ENCODE peak calls at places on chromosomes 4 and X, in five cellular contexts. G is hypothalamus; I is astrocyte of the hippocampus; Q is adrenal gland; K is stimulated activated naive B cell treated with anti-CD40 and anti-IgM and Interleukin-4, amounts not matched to agents 10 μg/mL and 1 μg/mL and 100 μg/mL, for 72 hours. A is an unnamed sample.

GRCh38 chr4:110878413-110878812 is 255.5 kb upstream of the PITX2 start:
- DNase-seq in G (no peak), I (no peak), Q (no peak), K (no peak), A (no peak)

GRCh38 chr4:89836897-89837384 is at the start of gene SNCA:
- DNase-seq in G (peak; percentile 4), I (peak; percentile 88), Q (peak; percentile 51), K (peak; percentile 7), A (no peak)

GRCh38 chrX:119272882-119273806 is 37.1 kb downstream of the PGRMC1 start:
- DNase-seq in G (no peak), I (peak; percentile 49), Q (peak; percentile 24), K (peak; percentile 32), A (peak; percentile 3)

GRCh38 chr4:21130606-21131005 is 430.3 kb downstream of the PACRGL start:
- DNase-seq in G (no peak), I (no peak), Q (no peak), K (no peak), A (no peak)

GRCh38 chr4:54015421-54016065 is 48.9 kb downstream of the CHIC2 start:
- DNase-seq in G (no peak), I (no peak), Q (no peak), K (no peak), A (no peak)

GRCh38 chrX:38806054-38806389 is 4.8 kb downstream of the MID1IP1 start:
- DNase-seq in G (no peak), I (no peak), Q (no peak), K (no peak), A (no peak)

GRCh38 chrX:104659037-104659744 is 93.2 kb downstream of the IL1RAPL2 start:
- DNase-seq in G (no peak), I (peak; percentile 37), Q (no peak), K (no peak), A (peak; percentile 53)

GRCh38 chrX:9899640-9900075 is 67.5 kb upstream of the CLDN34 start:
- DNase-seq in G (peak; percentile 0), I (peak; percentile 67), Q (no peak), K (no peak), A (no peak)

GRCh38 chrX:68945603-68946228 is 116.9 kb downstream of the EFNB1 start:
- DNase-seq in G (no peak), I (no peak), Q (no peak), K (no peak), A (no peak)

GRCh38 chr4:184097240-184097619 is 120.4 kb downstream of the ENPP6 start:
- DNase-seq in G (no peak), I (no peak), Q (peak; percentile 36), K (peak; percentile 24), A (no peak)

GRCh38 chr4:907103-907400 is 25.1 kb downstream of the GAK start:
- DNase-seq in G (no peak), I (no peak), Q (no peak), K (no peak), A (no peak)

GRCh38 chrX:149804102-149804501 is 22.4 kb downstream of the MAGEA9 start:
- DNase-seq in G (no peak), I (no peak), Q (no peak), K (no peak), A (no peak)

GRCh38 chr4:82984459-82984858 is 26.2 kb downstream of the LIN54 start:
- DNase-seq in G (no peak), I (peak; percentile 67), Q (no peak), K (no peak), A (peak; percentile 47)

GRCh38 chr4:6929735-6930464 is 20.3 kb downstream of the TBC1D14 start:
- DNase-seq in G (no peak), I (no peak), Q (peak; percentile 45), K (no peak), A (no peak)

GRCh38 chr4:88110826-88111225 is 47.6 kb downstream of the ABCG2 start:
- DNase-seq in G (no peak), I (peak; percentile 49), Q (no peak), K (no peak), A (no peak)

GRCh38 chr4:1050486-1051213 is 39.2 kb downstream of the FGFRL1 start:
- DNase-seq in G (no peak), I (peak; percentile 56), Q (no peak), K (no peak), A (no peak)

GRCh38 chr4:99949999-99950912 is at the start of gene H2AZ1:
- DNase-seq in G (peak; percentile 95), I (peak; percentile 99), Q (peak; percentile 100), K (peak; percentile 93), A (peak; percentile 98)

GRCh38 chr4:148787831-148788477 is 345.7 kb upstream of the NR3C2 start:
- DNase-seq in G (no peak), I (peak; percentile 67), Q (no peak), K (no peak), A (peak; percentile 61)

GRCh38 chrX:51891821-51892551 is 1.4 kb upstream of the MAGED1 start:
- DNase-seq in G (no peak), I (peak; percentile 77), Q (peak; percentile 59), K (no peak), A (peak; percentile 68)

GRCh38 chr4:148852092-148852699 is 410.0 kb upstream of the NR3C2 start:
- DNase-seq in G (no peak), I (no peak), Q (no peak), K (no peak), A (no peak)

GRCh38 chr4:6362896-6363295 is 93.2 kb downstream of the WFS1 start:
- DNase-seq in G (no peak), I (peak; percentile 65), Q (no peak), K (no peak), A (no peak)

GRCh38 chrX:154365997-154366665 is 8.3 kb downstream of the FLNA start:
- DNase-seq in G (no peak), I (no peak), Q (no peak), K (no peak), A (no peak)

GRCh38 chr4:21205821-21206531 is 505.7 kb downstream of the PACRGL start:
- DNase-seq in G (no peak), I (no peak), Q (no peak), K (no peak), A (no peak)

GRCh38 chr4:158193171-158193749 is 17.0 kb upstream of the TMEM144 start:
- DNase-seq in G (no peak), I (peak; percentile 57), Q (no peak), K (no peak), A (peak; percentile 4)

GRCh38 chrX:83469551-83469950 is 38.5 kb upstream of the POU3F4 start:
- DNase-seq in G (no peak), I (peak; percentile 52), Q (peak; percentile 33), K (peak; percentile 6), A (peak; percentile 20)

GRCh38 chr4:124304936-124305335 is 407.6 kb downstream of the ANKRD50 start:
- DNase-seq in G (no peak), I (peak; percentile 63), Q (no peak), K (no peak), A (peak; percentile 44)

GRCh38 chr4:19381068-19381467 is 870.6 kb upstream of the SLIT2 start:
- DNase-seq in G (no peak), I (peak; percentile 27), Q (no peak), K (no peak), A (no peak)

GRCh38 chr4:56874918-56875317 is 32.8 kb upstream of the REST start:
- DNase-seq in G (no peak), I (no peak), Q (no peak), K (no peak), A (no peak)

GRCh38 chr4:55625835-55626234 is 10.3 kb downstream of the NMU start:
- DNase-seq in G (no peak), I (no peak), Q (no peak), K (no peak), A (no peak)

GRCh38 chr4:48692897-48693296 is 87.2 kb downstream of the FRYL start:
- DNase-seq in G (no peak), I (peak; percentile 27), Q (no peak), K (no peak), A (no peak)

GRCh38 chr4:38390962-38391361 is 273.0 kb upstream of the KLF3 start:
- DNase-seq in G (no peak), I (no peak), Q (no peak), K (no peak), A (no peak)

GRCh38 chr4:99038213-99038612 is 42.7 kb downstream of the METAP1 start:
- DNase-seq in G (no peak), I (no peak), Q (no peak), K (no peak), A (no peak)